ENCODE peak calls at places on chromosomes 11 and 22, in eight cellular contexts. X is cardiac muscle cell, H is BJ, U is tibial artery, G is left ventricle myocardium inferior, L is pancreas, Z is aorta, Y is astrocyte of the spinal cord. S is an unnamed sample.

GRCh38 chr11:124086447-124086846 is 28.8 kb upstream of the VWA5A start:
- DNase-seq in Z (no peak), U (no peak), G (no peak), Y (peak), H (no peak), L (no peak), X (no peak), S (no peak)

GRCh38 chr11:1640076-1640946 is 10.7 kb downstream of the KRTAP5-5 start:
- DNase-seq in G (no peak), U (no peak), L (peak), H (no peak), X (peak), Y (no peak), Z (peak), S (no peak)

GRCh38 chr11:121024989-121025388 is 1.1 kb downstream of the TBCEL start:
- DNase-seq in Z (no peak), U (no peak), L (no peak), X (no peak), Y (no peak), H (no peak), G (no peak), S (peak)

GRCh38 chr11:2584812-2585565 is 114.8 kb downstream of the KCNQ1OT1 start:
- DNase-seq in X (no peak), Y (no peak), Z (peak), G (peak), U (peak), H (no peak), L (no peak), S (peak)

GRCh38 chr11:131999084-131999483 is 628.7 kb downstream of the NTM start:
- DNase-seq in Y (peak), L (no peak), U (no peak), Z (no peak), G (no peak), H (no peak), X (peak), S (no peak)

GRCh38 chr22:32281092-32281491 is 25.9 kb upstream of the SLC5A4 start:
- DNase-seq in U (no peak), L (no peak), Z (no peak), H (no peak), X (peak), Y (peak), G (no peak), S (no peak)

GRCh38 chr11:66856496-66857233 is at the start of gene LRFN4:
- DNase-seq in Z (peak), H (no peak), G (peak), Y (no peak), U (no peak), X (no peak), L (no peak), S (peak)

GRCh38 chr11:23764285-23764684 is 732.6 kb upstream of the LUZP2 start:
- DNase-seq in H (no peak), G (no peak), Z (no peak), X (no peak), U (no peak), Y (no peak), L (no peak), S (no peak)

GRCh38 chr22:45154383-45154782 is 9.3 kb upstream of the NUP50 start:
- DNase-seq in Z (no peak), G (no peak), L (no peak), H (no peak), Y (no peak), X (peak), U (no peak), S (no peak)

GRCh38 chr22:46079861-46080821 is 70.2 kb upstream of the PPARA start:
- DNase-seq in U (peak), Z (peak), G (peak), X (no peak), L (peak), Y (peak), H (no peak), S (peak)

GRCh38 chr11:111589114-111589513 is 13.1 kb upstream of the SIK2 start:
- DNase-seq in L (no peak), U (no peak), G (no peak), Y (no peak), Z (no peak), X (no peak), H (no peak), S (no peak)

GRCh38 chr22:25955323-25955722 is 213.3 kb downstream of the MYO18B start:
- DNase-seq in G (no peak), X (no peak), U (no peak), L (no peak), Z (no peak), Y (no peak), H (no peak), S (no peak)

GRCh38 chr11:2768471-2769408 is 68.9 kb upstream of the KCNQ1OT1 start:
- DNase-seq in U (no peak), H (peak), L (no peak), Y (peak), X (peak), Z (peak), G (no peak), S (no peak)

GRCh38 chr22:17581631-17582030 is 18.3 kb downstream of the SLC25A18 start:
- DNase-seq in H (no peak), U (no peak), Z (peak), L (no peak), X (no peak), Y (no peak), G (no peak), S (no peak)

GRCh38 chr22:46534901-46535630 is 2.4 kb downstream of the CELSR1 start:
- DNase-seq in G (peak), L (no peak), H (no peak), X (no peak), Y (no peak), Z (no peak), U (no peak), S (peak)

GRCh38 chr11:3159296-3160190 is 5.6 kb downstream of the OSBPL5 start:
- DNase-seq in Y (no peak), L (peak), X (peak), Z (peak), U (peak), G (peak), H (no peak), S (peak)

GRCh38 chr11:47099213-47099917 is 77.3 kb downstream of the ARFGAP2 start:
- DNase-seq in U (no peak), X (peak), Y (no peak), Z (no peak), H (no peak), L (no peak), G (no peak), S (no peak)

GRCh38 chr11:79438631-79439429 is 2.0 kb downstream of the TENM4 start:
- DNase-seq in X (peak), Z (no peak), L (no peak), G (peak), U (peak), Y (peak), H (no peak), S (no peak)

GRCh38 chr11:12170984-12171383 is 60.6 kb downstream of the MICAL2 start:
- DNase-seq in G (peak), H (no peak), L (no peak), Z (no peak), Y (peak), X (peak), U (peak), S (no peak)

GRCh38 chr22:23862103-23862502 is 4.4 kb downstream of the SLC2A11 start:
- DNase-seq in G (no peak), X (peak), H (no peak), Y (peak), U (no peak), Z (no peak), L (no peak), S (no peak)

GRCh38 chr11:8503872-8504491 is 90.0 kb downstream of the STK33 start:
- DNase-seq in X (no peak), H (no peak), Z (no peak), Y (no peak), U (no peak), G (no peak), L (no peak), S (no peak)

GRCh38 chr11:85857098-85857497 is 1.9 kb downstream of the CCDC83 start:
- DNase-seq in H (no peak), G (no peak), U (no peak), Z (no peak), X (no peak), L (no peak), Y (no peak), S (no peak)

GRCh38 chr11:85848556-85848955 is 6.6 kb upstream of the CCDC83 start:
- DNase-seq in G (no peak), U (no peak), Z (no peak), Y (no peak), L (no peak), X (no peak), H (no peak), S (no peak)

GRCh38 chr11:85855341-85855656 is at the start of gene CCDC83:
- DNase-seq in U (no peak), H (no peak), L (no peak), Y (peak), Z (no peak), G (no peak), X (no peak), S (no peak)

GRCh38 chr11:85854557-85855340 is 434 bp upstream of the CCDC83 start:
- DNase-seq in L (peak), Z (peak), Y (peak), U (peak), H (peak), X (peak), G (peak), S (peak)

DNA sequence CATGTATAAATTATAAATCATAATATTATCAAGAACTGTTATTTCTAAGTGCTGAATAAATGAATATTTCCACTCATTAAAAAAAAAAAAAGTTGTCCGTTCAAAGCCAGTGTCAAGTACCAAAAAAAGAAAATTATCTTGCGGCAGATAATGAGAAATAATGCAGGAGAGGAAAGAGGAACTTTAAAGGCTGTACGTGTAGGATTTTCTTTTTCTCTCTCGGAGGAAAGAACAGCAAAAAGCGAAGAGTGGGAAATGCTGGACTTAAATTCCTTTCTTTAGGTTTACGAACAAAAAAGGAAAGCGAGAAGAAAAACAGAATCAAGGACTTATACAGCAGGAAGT is 999 bp upstream of the CCDC83 start:
- DNase-seq in H (no peak), G (no peak), Z (no peak), Y (no peak), L (no peak), U (no peak), X (no peak), S (no peak)
- H3K4me3 ChIP-seq in H (peak), G (peak), Z (peak), Y (peak), L (peak), U (peak), X (peak), S (peak)

DNA sequence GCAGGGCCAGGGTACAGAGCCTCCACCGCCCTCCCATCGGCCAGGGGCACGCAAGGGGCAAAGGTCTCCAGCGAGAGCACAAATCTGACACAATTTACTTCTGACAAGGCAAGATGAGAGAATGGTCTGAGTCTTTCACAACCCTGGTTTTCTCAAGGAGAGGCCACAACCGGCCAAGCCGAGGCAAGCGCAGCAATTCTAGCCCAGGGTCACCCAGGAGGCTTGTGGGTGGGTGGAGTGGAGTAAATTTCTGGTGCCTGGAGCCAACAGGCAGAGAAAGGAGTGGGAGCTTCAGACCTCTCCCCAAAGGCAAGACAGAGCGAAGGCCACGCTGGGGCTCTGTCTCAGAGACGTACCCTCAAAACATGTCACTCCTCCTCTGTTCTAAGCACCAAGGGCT is 9.3 kb downstream of the LARGE2 start:
- DNase-seq in Y (no peak), Z (peak), L (no peak), X (no peak), H (no peak), U (peak), G (no peak), S (no peak)
- H3K4me3 ChIP-seq in Y (no peak), Z (no peak), L (no peak), X (no peak), H (no peak), U (no peak), G (no peak), S (no peak)

GRCh38 chr11:28702450-28702790 is 594.2 kb downstream of the METTL15 start:
- DNase-seq in X (no peak), Y (no peak), H (no peak), G (no peak), U (no peak), Z (no peak), L (no peak), S (no peak)

GRCh38 chr11:28703371-28703770 is 595.2 kb downstream of the METTL15 start:
- DNase-seq in Z (no peak), Y (no peak), X (no peak), U (no peak), H (no peak), L (no peak), G (no peak), S (no peak)

GRCh38 chr11:28701760-28702449 is 593.7 kb downstream of the METTL15 start:
- DNase-seq in G (no peak), H (no peak), L (no peak), Z (no peak), X (no peak), U (no peak), Y (peak), S (no peak)

GRCh38 chr11:28704801-28705200 is 596.6 kb downstream of the METTL15 start:
- DNase-seq in Z (no peak), G (no peak), H (no peak), U (no peak), X (peak), Y (no peak), L (no peak), S (no peak)

DNA sequence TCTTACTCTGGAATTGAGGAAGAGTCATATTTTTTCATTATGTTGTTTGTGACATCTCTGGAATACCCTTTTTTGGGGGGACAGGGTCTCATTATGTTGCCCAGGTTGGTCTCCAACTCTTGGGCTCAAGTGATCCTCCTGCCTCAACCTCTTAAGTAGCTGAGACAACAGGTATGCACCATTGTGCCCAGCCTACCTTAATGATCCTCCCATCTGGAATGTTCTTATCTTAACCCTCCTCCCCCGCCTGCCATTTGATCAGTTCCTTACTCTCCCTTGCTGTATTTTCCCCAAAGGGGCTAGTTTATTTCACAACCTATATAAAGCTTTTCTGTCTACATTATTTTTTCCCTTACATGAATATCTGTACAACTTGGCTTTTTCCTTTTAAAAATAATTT is 594.7 kb downstream of the METTL15 start:
- DNase-seq in H (no peak), G (no peak), Y (no peak), U (no peak), X (no peak), L (no peak), Z (no peak), S (no peak)
- H3K4me3 ChIP-seq in H (no peak), G (no peak), Y (no peak), U (no peak), X (no peak), L (no peak), Z (no peak), S (no peak)

GRCh38 chr11:129384415-129384814 is 8.8 kb downstream of the BARX2 start:
- DNase-seq in Y (no peak), H (no peak), G (no peak), X (no peak), U (no peak), Z (no peak), L (no peak), S (no peak)
- H3K4me3 ChIP-seq in Y (no peak), H (no peak), G (no peak), X (no peak), U (no peak), Z (no peak), L (no peak), S (no peak)

GRCh38 chr11:134472188-134472455 is 60.1 kb upstream of the B3GAT1 start:
- DNase-seq in L (no peak), Z (no peak), X (no peak), U (no peak), H (no peak), Y (no peak), G (no peak), S (no peak)

GRCh38 chr11:134469627-134470026 is 57.6 kb upstream of the B3GAT1 start:
- DNase-seq in L (no peak), G (no peak), Y (no peak), X (no peak), U (no peak), H (no peak), Z (no peak), S (no peak)

GRCh38 chr11:134474070-134474860 is 62.2 kb upstream of the B3GAT1 start:
- DNase-seq in U (no peak), G (no peak), X (no peak), H (no peak), Z (no peak), Y (no peak), L (no peak), S (no peak)

GRCh38 chr11:134470238-134470637 is 58.2 kb upstream of the B3GAT1 start:
- DNase-seq in L (no peak), Y (no peak), X (no peak), U (peak), Z (peak), H (no peak), G (no peak), S (no peak)

DNA sequence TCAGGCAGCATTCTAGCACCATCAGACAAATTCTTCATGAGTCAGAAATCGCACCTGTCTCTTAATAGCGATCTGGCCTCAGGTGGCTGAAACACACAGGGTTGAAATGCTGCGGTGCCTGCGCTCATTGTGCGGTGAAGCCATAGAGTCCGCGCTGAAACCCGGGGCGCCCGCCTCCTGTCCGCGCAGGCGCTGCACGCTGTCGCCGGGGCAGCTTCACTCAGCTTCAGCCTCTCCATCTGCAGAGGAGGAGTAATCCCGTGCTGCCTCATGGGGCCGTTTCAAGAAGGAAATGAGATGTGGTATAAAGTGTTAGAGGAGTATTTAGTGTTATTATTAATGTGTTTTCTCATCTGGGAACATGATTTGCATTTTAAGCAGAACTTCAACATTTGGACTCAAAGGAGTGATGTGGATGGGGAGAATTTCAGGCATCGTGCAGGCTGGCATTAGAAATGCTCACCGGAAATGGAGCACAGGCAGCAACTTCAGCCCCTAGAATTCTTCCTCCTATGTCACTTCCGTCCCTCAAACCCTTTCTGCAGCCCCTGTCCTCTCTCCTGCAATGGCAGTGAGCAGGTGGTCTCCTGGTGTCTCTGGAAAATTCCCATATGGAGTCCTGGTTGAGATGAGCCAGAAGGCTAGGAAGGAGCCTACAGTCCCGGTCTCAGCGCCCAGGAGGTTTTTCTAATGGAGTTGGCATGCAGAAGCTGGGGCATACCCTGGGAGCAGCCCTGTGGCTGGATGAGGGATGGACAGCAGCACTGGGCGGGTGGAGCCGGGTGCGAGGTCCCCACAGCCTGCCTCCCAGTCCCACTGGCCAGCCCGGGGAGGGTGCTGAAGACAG is 59.5 kb upstream of the B3GAT1 start:
- DNase-seq in Z (no peak), G (no peak), U (peak), Y (no peak), L (no peak), H (no peak), X (no peak), S (no peak)
- H3K4me3 ChIP-seq in Z (no peak), G (no peak), U (no peak), Y (no peak), L (no peak), H (no peak), X (no peak), S (no peak)

GRCh38 chr11:64447717-64448598 is 89.0 kb downstream of the RPS6KA4 start:
- DNase-seq in Z (peak), Y (no peak), H (no peak), U (peak), X (peak), G (peak), L (peak), S (no peak)
- H3K4me3 ChIP-seq in Z (peak), Y (no peak), H (no peak), U (peak), X (no peak), G (peak), L (peak), S (no peak)

DNA sequence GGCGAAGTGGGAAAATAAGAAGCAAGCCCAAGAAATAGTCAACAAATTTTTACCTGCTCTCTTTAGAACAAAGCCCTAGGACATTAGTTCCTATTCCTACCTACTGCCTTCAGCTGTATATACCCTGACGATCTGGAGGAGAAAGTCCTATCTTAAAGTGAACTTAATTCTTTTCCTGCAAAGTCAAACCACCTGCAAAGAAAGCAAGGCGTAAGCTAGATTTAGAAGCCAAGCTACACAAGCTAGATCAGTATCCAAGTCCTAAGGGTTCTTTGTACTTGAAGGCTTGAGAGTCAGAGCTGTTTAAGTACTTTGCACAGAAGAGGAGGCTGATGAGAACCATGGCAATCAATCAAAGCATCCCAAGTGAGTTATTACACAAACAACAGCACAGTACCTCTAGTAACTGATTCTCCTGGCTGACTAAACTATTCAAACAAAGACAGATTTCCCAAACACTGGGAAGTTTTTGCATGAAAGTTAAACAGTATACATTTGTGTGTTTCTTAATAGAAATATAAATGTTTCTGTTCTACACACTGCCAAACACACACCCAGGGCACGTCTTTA is 1.9 kb downstream of the CDON start:
- DNase-seq in X (no peak), H (no peak), Y (no peak), Z (no peak), G (no peak), U (no peak), L (no peak), S (no peak)
- H3K4me3 ChIP-seq in X (no peak), H (no peak), Y (no peak), Z (no peak), G (peak), U (no peak), L (no peak), S (no peak)

GRCh38 chr11:68749061-68749491 is 2.2 kb downstream of the TESMIN start:
- DNase-seq in Z (no peak), G (no peak), Y (peak), U (no peak), H (no peak), L (no peak), X (no peak), S (no peak)

GRCh38 chr11:68751331-68751856 is at the start of gene TESMIN:
- DNase-seq in Y (peak), X (peak), Z (peak), U (peak), G (peak), L (peak), H (no peak), S (peak)

GRCh38 chr11:68750197-68750987 is 928 bp downstream of the TESMIN start:
- DNase-seq in Z (no peak), U (no peak), L (peak), X (no peak), Y (no peak), H (no peak), G (no peak), S (no peak)

GRCh38 chr11:68749501-68750196 is 1.7 kb downstream of the TESMIN start:
- DNase-seq in U (no peak), L (no peak), H (no peak), G (no peak), X (peak), Y (peak), Z (no peak), S (no peak)

GRCh38 chr11:68750988-68751325 is 363 bp downstream of the TESMIN start:
- DNase-seq in H (no peak), Y (no peak), U (no peak), X (no peak), Z (no peak), G (no peak), L (peak), S (no peak)
- H3K4me3 ChIP-seq in H (peak), Y (peak), U (peak), X (peak), Z (no peak), G (peak), L (peak), S (peak)

S was measured in left lung.